ENCODE peak calls at places on chromosomes 5 and 9, in five cellular contexts. D, X, G, C and H are unnamed samples.

GRCh38 chr9:81849631-81850259 is 78.5 kb upstream of the SPATA31D4 start:
- DNase-seq in C (no peak), X (no peak), D (no peak), G (no peak), H (no peak)

GRCh38 chr9:80964374-80964773 is 725.0 kb downstream of the TLE1 start:
- DNase-seq in C (no peak), G (no peak), X (no peak), D (no peak), H (no peak)

GRCh38 chr9:83060557-83060956 is 2.4 kb downstream of the RASEF start:
- DNase-seq in C (no peak), D (no peak), G (no peak), X (no peak), H (no peak)

GRCh38 chr5:30918171-30918570 is 275.3 kb upstream of the CDH6 start:
- DNase-seq in G (no peak), X (no peak), D (no peak), C (no peak), H (no peak)

GRCh38 chr9:23674016-23674585 is 151.9 kb downstream of the ELAVL2 start:
- DNase-seq in C (no peak), X (no peak), D (no peak), G (no peak), H (no peak)

GRCh38 chr9:129422843-129423700 is 197.8 kb downstream of the C9orf50 start:
- DNase-seq in X (no peak), D (no peak), C (no peak), G (no peak), H (no peak)

GRCh38 chr9:16434522-16434921 is 435.9 kb downstream of the BNC2 start:
- DNase-seq in D (no peak), G (no peak), X (peak; percentile 64), C (no peak), H (peak; percentile 32)

GRCh38 chr9:111910428-111910827 is 13.8 kb downstream of the UGCG start:
- DNase-seq in G (no peak), X (no peak), D (no peak), C (no peak), H (no peak)

GRCh38 chr5:146081685-146082084 is 23.7 kb downstream of the PLAC8L1 start:
- DNase-seq in X (no peak), C (no peak), G (no peak), D (no peak), H (no peak)

GRCh38 chr9:5838884-5839571 is 6.1 kb upstream of the ERMP1 start:
- DNase-seq in C (no peak), G (no peak), X (peak; percentile 39), D (no peak), H (peak; percentile 83)

GRCh38 chr5:110338336-110339083 is 388.0 kb downstream of the TMEM232 start:
- DNase-seq in C (no peak), X (no peak), G (no peak), D (no peak), H (no peak)

GRCh38 chr5:110329955-110330354 is 396.5 kb downstream of the TMEM232 start:
- DNase-seq in X (no peak), D (no peak), C (no peak), G (no peak), H (no peak)

GRCh38 chr5:110335361-110336046 is 391.0 kb downstream of the TMEM232 start:
- DNase-seq in D (no peak), C (no peak), X (no peak), G (no peak), H (peak; percentile 70)

GRCh38 chr5:110333384-110333783 is 393.1 kb downstream of the TMEM232 start:
- DNase-seq in C (no peak), G (peak; percentile 78), D (no peak), X (no peak), H (no peak)
- TF ChIP-seq CTCF in C (peak; percentile 28), G (peak; percentile 80), D (no peak), X (no peak), H (no peak)

GRCh38 chr9:127452481-127453092 is 1.3 kb downstream of the LRSAM1 start:
- DNase-seq in D (no peak), G (no peak), X (peak; percentile 42), C (no peak), H (peak; percentile 72)
- TF ChIP-seq CTCF in D (no peak), G (no peak), X (peak; percentile 27), C (no peak), H (no peak)

GRCh38 chr9:72364679-72365524 is at the start of gene ZFAND5:
- DNase-seq in C (peak; percentile 91), D (peak; percentile 99), X (peak; percentile 99), G (peak; percentile 99), H (peak; percentile 99)
- TF ChIP-seq CTCF in C (no peak), D (no peak), X (peak; percentile 29), G (no peak), H (no peak)

GRCh38 chr9:114244570-114244969 is 78.3 kb upstream of the ORM1 start:
- DNase-seq in C (no peak), X (no peak), G (no peak), D (no peak), H (no peak)

GRCh38 chr9:114240216-114240615 is 82.7 kb upstream of the ORM1 start:
- DNase-seq in C (no peak), X (no peak), D (no peak), G (no peak), H (no peak)

GRCh38 chr9:114240647-114241558 is 82.0 kb upstream of the ORM1 start:
- DNase-seq in X (no peak), D (no peak), C (no peak), G (no peak), H (no peak)

GRCh38 chr9:114246558-114246957 is 76.3 kb upstream of the ORM1 start:
- DNase-seq in C (no peak), D (no peak), X (no peak), G (no peak), H (no peak)

DNA sequence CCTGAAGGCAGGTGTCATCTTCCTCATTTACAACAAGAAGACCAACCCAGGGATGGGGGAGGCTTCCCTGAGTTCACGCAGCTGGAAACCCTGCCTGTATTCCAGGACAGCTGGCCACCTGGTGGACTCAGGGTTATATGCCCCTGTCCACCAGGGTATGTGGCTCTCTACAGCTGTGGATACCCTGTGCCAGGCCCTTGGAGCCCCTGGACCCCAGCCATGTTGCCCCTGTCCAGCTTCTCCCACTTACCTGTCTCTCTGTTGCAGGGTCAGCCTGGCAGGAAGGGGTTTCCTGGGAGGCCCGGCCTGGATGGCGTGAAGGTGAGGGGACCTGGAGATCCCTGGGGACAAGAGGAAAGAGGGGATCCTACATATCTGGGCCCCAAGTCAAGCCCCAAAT is 79.7 kb upstream of the ORM1 start:
- DNase-seq in D (no peak), X (no peak), G (no peak), C (no peak), H (no peak)
- TF ChIP-seq CTCF in D (no peak), X (peak; percentile 31), G (no peak), C (no peak), H (no peak)

GRCh38 chr9:98964201-98964600 is 20.5 kb downstream of the COL15A1 start:
- DNase-seq in C (no peak), X (no peak), G (no peak), D (peak; percentile 58), H (no peak)

GRCh38 chr9:98962861-98963260 is 19.2 kb downstream of the COL15A1 start:
- DNase-seq in X (no peak), C (no peak), G (no peak), D (no peak), H (no peak)

GRCh38 chr9:98961513-98962180 is 17.9 kb downstream of the COL15A1 start:
- DNase-seq in D (peak; percentile 56), X (no peak), C (no peak), G (no peak), H (no peak)

GRCh38 chr9:98960409-98960808 is 16.7 kb downstream of the COL15A1 start:
- DNase-seq in D (no peak), X (no peak), G (no peak), C (no peak), H (no peak)

DNA sequence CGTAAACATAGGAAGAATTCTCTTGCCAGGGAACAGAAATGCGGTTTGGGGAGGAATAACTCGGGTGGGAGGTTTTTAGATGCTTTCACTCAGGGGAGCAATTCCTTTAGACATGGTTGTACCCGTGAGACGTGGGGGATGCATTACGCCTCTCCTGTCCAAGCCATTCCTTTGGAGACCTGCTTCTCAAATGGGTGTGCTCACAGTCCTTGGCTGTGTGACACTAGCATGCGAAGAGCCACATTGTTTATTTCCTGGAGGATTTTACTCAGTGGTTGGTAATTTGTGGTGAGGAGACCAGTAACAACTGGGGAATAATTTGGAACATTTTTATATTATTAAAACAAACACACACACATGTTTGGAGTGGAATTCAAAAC is 18.5 kb downstream of the COL15A1 start:
- DNase-seq in C (no peak), G (no peak), D (no peak), X (peak; percentile 73), H (no peak)
- TF ChIP-seq CTCF in C (no peak), G (no peak), D (no peak), X (no peak), H (no peak)

GRCh38 chr9:134363450-134363849 is 37.2 kb downstream of the RXRA start:
- DNase-seq in X (no peak), D (no peak), C (no peak), G (no peak), H (no peak)

GRCh38 chr9:134366223-134367031 is 40.2 kb downstream of the RXRA start:
- DNase-seq in C (no peak), G (no peak), D (peak; percentile 96), X (peak; percentile 85), H (peak; percentile 100)

GRCh38 chr9:134365115-134365596 is 38.9 kb downstream of the RXRA start:
- DNase-seq in C (no peak), G (no peak), D (no peak), X (no peak), H (no peak)

GRCh38 chr9:134365791-134366222 is 39.6 kb downstream of the RXRA start:
- DNase-seq in X (peak; percentile 3), C (no peak), D (peak; percentile 88), G (peak; percentile 79), H (peak; percentile 96)

DNA sequence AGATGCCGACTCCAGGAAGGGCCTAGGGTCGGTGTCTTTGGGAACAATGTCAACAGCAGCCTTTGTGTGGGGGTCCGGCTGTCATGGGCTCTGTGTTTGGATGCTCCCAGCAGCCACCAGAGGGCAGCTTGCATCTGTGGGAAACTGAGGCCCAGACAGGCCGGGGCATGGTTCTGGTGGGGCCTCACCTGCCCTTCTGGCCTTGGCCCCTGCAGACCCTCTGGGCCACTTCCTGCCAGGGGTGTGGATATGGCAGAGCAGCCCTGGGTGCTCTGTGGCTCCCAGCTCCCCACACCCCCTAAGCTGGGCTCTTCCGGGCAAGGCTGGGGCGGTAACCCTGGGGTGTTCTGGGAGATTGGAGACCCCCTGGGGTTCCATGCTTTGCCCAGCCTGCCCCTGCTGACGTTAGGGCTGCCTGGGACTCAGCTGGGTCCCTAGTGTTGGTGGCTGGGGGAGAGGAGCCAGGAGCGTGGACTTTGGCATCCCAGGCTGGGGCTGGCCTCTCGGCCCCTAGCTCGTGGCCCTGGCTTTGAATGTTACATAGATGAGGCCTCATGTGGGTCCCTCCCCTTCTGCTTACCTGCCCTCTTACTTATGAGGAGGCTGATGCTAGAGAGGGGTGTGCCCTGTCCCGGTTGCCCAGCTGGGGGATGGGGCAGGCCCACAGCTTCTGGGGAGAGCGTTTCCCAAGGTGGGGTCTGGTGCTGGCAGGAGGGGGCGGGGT is 38.3 kb downstream of the RXRA start:
- DNase-seq in G (no peak), X (no peak), C (no peak), D (no peak), H (no peak)
- TF ChIP-seq CTCF in G (peak; percentile 16), X (peak; percentile 51), C (no peak), D (no peak), H (peak; percentile 10)